ENCODE peak calls at places on chromosomes 5 and 9, in six cellular contexts. One of them, this sample, is unnamed.

GRCh38 chr9:110555971-110556370 is 23.6 kb downstream of the SVEP1 start:
- DNase-seq in mesendoderm: no peak
- DNase-seq in body of pancreas: peak; percentile 70
- DNase-seq in lower lobe of right lung: peak; percentile 50
- DNase-seq in epithelial cell of proximal tubule: peak; percentile 33
- DNase-seq in upper lobe of right lung: no peak
- DNase-seq in this sample: no peak

GRCh38 chr9:127931092-127931881 is 710 bp upstream of the PIP5KL1 start:
- DNase-seq in lower lobe of right lung: no peak
- DNase-seq in upper lobe of right lung: no peak
- DNase-seq in body of pancreas: no peak
- DNase-seq in mesendoderm: peak; percentile 78
- DNase-seq in epithelial cell of proximal tubule: no peak
- DNase-seq in this sample: no peak

GRCh38 chr5:54317511-54318260 is 7.3 kb upstream of the ARL15 start:
- DNase-seq in epithelial cell of proximal tubule: no peak
- DNase-seq in mesendoderm: no peak
- DNase-seq in lower lobe of right lung: no peak
- DNase-seq in body of pancreas: no peak
- DNase-seq in upper lobe of right lung: no peak
- DNase-seq in this sample: no peak

GRCh38 chr9:126979461-126979860 is 64.9 kb downstream of the RALGPS1 start:
- DNase-seq in mesendoderm: no peak
- DNase-seq in body of pancreas: no peak
- DNase-seq in upper lobe of right lung: no peak
- DNase-seq in lower lobe of right lung: no peak
- DNase-seq in epithelial cell of proximal tubule: no peak
- DNase-seq in this sample: no peak

GRCh38 chr5:123344819-123345426 is 78.3 kb downstream of the CEP120 start:
- DNase-seq in upper lobe of right lung: no peak
- DNase-seq in epithelial cell of proximal tubule: no peak
- DNase-seq in mesendoderm: peak; percentile 51
- DNase-seq in body of pancreas: peak; percentile 22
- DNase-seq in lower lobe of right lung: no peak
- DNase-seq in this sample: peak; percentile 22

GRCh38 chr9:127903557-127904475 is 4.4 kb upstream of the ST6GALNAC6 start:
- DNase-seq in body of pancreas: peak; percentile 62
- DNase-seq in mesendoderm: peak; percentile 90
- DNase-seq in epithelial cell of proximal tubule: no peak
- DNase-seq in lower lobe of right lung: peak; percentile 89
- DNase-seq in upper lobe of right lung: peak; percentile 90
- DNase-seq in this sample: peak; percentile 78

GRCh38 chr9:110175275-110175968 is 32.5 kb downstream of the C9orf152 start:
- DNase-seq in body of pancreas: no peak
- DNase-seq in mesendoderm: no peak
- DNase-seq in upper lobe of right lung: no peak
- DNase-seq in epithelial cell of proximal tubule: no peak
- DNase-seq in lower lobe of right lung: no peak
- DNase-seq in this sample: no peak

GRCh38 chr9:90098456-90098855 is 493.6 kb downstream of the GADD45G start:
- DNase-seq in upper lobe of right lung: no peak
- DNase-seq in lower lobe of right lung: no peak
- DNase-seq in epithelial cell of proximal tubule: no peak
- DNase-seq in body of pancreas: no peak
- DNase-seq in mesendoderm: no peak
- DNase-seq in this sample: no peak

GRCh38 chr5:76790632-76791290 is 28.1 kb upstream of the F2RL1 start:
- DNase-seq in upper lobe of right lung: no peak
- DNase-seq in mesendoderm: peak; percentile 59
- DNase-seq in lower lobe of right lung: no peak
- DNase-seq in body of pancreas: peak; percentile 33
- DNase-seq in epithelial cell of proximal tubule: peak; percentile 96
- DNase-seq in this sample: peak; percentile 15

GRCh38 chr9:97575673-97576048 is 57.5 kb downstream of the TSTD2 start:
- DNase-seq in lower lobe of right lung: no peak
- DNase-seq in body of pancreas: no peak
- DNase-seq in mesendoderm: no peak
- DNase-seq in epithelial cell of proximal tubule: no peak
- DNase-seq in upper lobe of right lung: peak; percentile 10
- DNase-seq in this sample: no peak

GRCh38 chr9:112841261-112841660 is 49.4 kb downstream of the SLC46A2 start:
- DNase-seq in epithelial cell of proximal tubule: no peak
- DNase-seq in body of pancreas: no peak
- DNase-seq in mesendoderm: no peak
- DNase-seq in upper lobe of right lung: no peak
- DNase-seq in lower lobe of right lung: no peak
- DNase-seq in this sample: no peak

GRCh38 chr9:98502976-98503325 is 205.8 kb downstream of the GABBR2 start:
- DNase-seq in upper lobe of right lung: peak; percentile 76
- DNase-seq in mesendoderm: peak; percentile 93
- DNase-seq in body of pancreas: no peak
- DNase-seq in lower lobe of right lung: peak; percentile 63
- DNase-seq in epithelial cell of proximal tubule: no peak
- DNase-seq in this sample: no peak

DNA sequence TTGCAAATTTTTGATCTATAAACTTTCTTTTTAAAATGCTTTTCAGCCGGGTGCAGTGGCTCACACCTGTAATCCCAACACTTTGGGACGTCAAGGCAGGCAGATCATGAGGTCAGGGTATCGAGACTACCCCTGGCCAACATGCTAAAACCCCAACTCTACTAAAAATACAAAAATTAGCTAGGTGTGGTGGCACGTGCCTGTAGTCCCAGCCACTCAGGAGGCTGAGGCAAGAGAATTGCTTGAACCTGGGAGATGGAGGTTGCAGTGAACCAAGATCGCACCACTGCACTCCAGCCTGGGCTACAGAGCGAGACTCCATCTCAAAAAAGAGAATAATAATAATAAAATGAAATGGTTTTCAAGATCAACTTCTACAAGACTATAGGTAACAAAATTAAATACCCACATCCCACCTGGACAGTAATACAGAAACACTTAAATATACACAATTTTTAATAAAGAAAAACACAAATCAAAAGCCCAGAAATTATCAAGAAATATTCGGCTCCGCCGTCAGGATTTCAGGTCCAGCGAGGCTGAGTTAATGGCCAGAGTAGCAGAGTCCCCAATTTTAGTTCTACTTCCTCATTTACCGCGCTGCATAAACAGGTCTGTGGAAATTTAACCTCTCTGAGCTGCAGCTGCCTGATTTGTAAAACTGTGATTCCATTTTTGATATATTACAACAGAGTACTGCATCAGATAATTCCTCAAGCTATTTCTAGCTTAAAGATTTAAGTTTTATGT is 4.0 kb downstream of the TUT7 start:
- DNase-seq in upper lobe of right lung: no peak
- DNase-seq in mesendoderm: no peak
- DNase-seq in epithelial cell of proximal tubule: no peak
- DNase-seq in lower lobe of right lung: no peak
- DNase-seq in body of pancreas: no peak
- DNase-seq in this sample: no peak
- H3K4me3 ChIP-seq in upper lobe of right lung: peak overlapping the region; percentile 11
- H3K4me3 ChIP-seq in mesendoderm: no peak overlapping the region
- H3K4me3 ChIP-seq in epithelial cell of proximal tubule: no peak overlapping the region
- H3K4me3 ChIP-seq in lower lobe of right lung: peak overlapping the region; percentile 96
- H3K4me3 ChIP-seq in body of pancreas: no peak overlapping the region
- H3K4me3 ChIP-seq in this sample: no peak overlapping the region

GRCh38 chr5:132814441-132815294 is 1.6 kb downstream of the SOWAHA start:
- DNase-seq in lower lobe of right lung: no peak
- DNase-seq in upper lobe of right lung: no peak
- DNase-seq in mesendoderm: peak; percentile 65
- DNase-seq in epithelial cell of proximal tubule: no peak
- DNase-seq in body of pancreas: no peak
- DNase-seq in this sample: no peak
- H3K4me3 ChIP-seq in lower lobe of right lung: peak overlapping the region; percentile 49
- H3K4me3 ChIP-seq in upper lobe of right lung: peak overlapping the region; percentile 40
- H3K4me3 ChIP-seq in mesendoderm: no peak overlapping the region
- H3K4me3 ChIP-seq in epithelial cell of proximal tubule: no peak overlapping the region
- H3K4me3 ChIP-seq in body of pancreas: no peak overlapping the region
- H3K4me3 ChIP-seq in this sample: no peak overlapping the region

DNA sequence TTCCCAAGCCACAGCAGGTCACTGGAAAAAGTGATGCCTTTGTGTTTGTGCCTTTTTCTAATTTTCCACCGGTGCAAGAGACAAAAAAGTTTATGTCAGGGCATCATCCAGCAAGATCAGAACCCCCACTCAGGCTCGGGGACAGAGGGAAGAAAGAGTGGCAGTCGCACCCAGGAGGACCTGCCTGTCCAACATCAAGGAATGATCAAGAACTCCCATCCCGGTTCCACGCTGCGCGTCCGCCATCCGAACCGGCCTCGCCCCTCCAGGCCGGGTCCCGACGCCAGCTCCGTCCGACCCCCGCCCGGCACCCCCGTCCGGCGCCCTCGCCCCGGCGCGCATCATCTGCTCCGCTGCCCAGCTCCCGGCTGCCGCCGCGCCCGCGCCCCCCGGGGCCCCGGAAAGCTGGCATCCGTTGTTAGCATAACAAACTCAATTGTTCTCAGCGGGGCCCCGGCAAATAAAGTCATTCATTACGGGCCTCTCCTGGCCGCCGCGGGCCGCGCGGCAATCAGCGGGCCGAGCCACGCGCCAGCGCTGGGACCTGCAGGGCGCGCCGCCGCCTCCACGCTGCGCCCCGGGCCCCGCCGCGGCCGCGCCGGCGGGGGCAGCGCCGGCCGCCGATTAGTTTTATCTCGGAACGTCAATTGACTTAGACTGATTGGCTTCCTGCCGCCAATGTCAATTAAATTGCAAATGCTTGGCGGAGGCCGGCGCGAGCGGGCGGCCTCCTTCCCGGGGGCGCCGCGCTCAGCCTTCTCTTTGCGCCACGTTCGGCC is 48.1 kb downstream of the PAX5 start:
- DNase-seq in epithelial cell of proximal tubule: no peak
- DNase-seq in lower lobe of right lung: no peak
- DNase-seq in mesendoderm: peak; percentile 61
- DNase-seq in upper lobe of right lung: peak; percentile 33
- DNase-seq in body of pancreas: no peak
- DNase-seq in this sample: no peak
- H3K4me3 ChIP-seq in epithelial cell of proximal tubule: no peak overlapping the region
- H3K4me3 ChIP-seq in lower lobe of right lung: no peak overlapping the region
- H3K4me3 ChIP-seq in mesendoderm: no peak overlapping the region
- H3K4me3 ChIP-seq in upper lobe of right lung: no peak overlapping the region
- H3K4me3 ChIP-seq in body of pancreas: no peak overlapping the region
- H3K4me3 ChIP-seq in this sample: no peak overlapping the region

GRCh38 chr5:40374853-40375252 is 304.9 kb upstream of the PTGER4 start:
- DNase-seq in mesendoderm: no peak
- DNase-seq in body of pancreas: no peak
- DNase-seq in lower lobe of right lung: no peak
- DNase-seq in upper lobe of right lung: no peak
- DNase-seq in epithelial cell of proximal tubule: no peak
- DNase-seq in this sample: no peak

GRCh38 chr5:40378431-40379175 is 301.1 kb upstream of the PTGER4 start:
- DNase-seq in body of pancreas: no peak
- DNase-seq in lower lobe of right lung: no peak
- DNase-seq in mesendoderm: no peak
- DNase-seq in epithelial cell of proximal tubule: no peak
- DNase-seq in upper lobe of right lung: no peak
- DNase-seq in this sample: peak; percentile 89

GRCh38 chr5:40381676-40382363 is 297.9 kb upstream of the PTGER4 start:
- DNase-seq in lower lobe of right lung: no peak
- DNase-seq in epithelial cell of proximal tubule: no peak
- DNase-seq in mesendoderm: no peak
- DNase-seq in body of pancreas: no peak
- DNase-seq in upper lobe of right lung: no peak
- DNase-seq in this sample: no peak

GRCh38 chr5:40376566-40376965 is 303.1 kb upstream of the PTGER4 start:
- DNase-seq in mesendoderm: no peak
- DNase-seq in body of pancreas: no peak
- DNase-seq in epithelial cell of proximal tubule: no peak
- DNase-seq in upper lobe of right lung: no peak
- DNase-seq in lower lobe of right lung: no peak
- DNase-seq in this sample: no peak
- H3K4me3 ChIP-seq in mesendoderm: no peak overlapping the region
- H3K4me3 ChIP-seq in body of pancreas: no peak overlapping the region
- H3K4me3 ChIP-seq in epithelial cell of proximal tubule: no peak overlapping the region
- H3K4me3 ChIP-seq in upper lobe of right lung: no peak overlapping the region
- H3K4me3 ChIP-seq in lower lobe of right lung: no peak overlapping the region
- H3K4me3 ChIP-seq in this sample: no peak overlapping the region

GRCh38 chr5:131795128-131795719 is 1.6 kb downstream of the FNIP1 start:
- DNase-seq in epithelial cell of proximal tubule: no peak
- DNase-seq in upper lobe of right lung: no peak
- DNase-seq in mesendoderm: no peak
- DNase-seq in body of pancreas: no peak
- DNase-seq in lower lobe of right lung: no peak
- DNase-seq in this sample: no peak
- H3K4me3 ChIP-seq in epithelial cell of proximal tubule: peak overlapping the region; percentile 96
- H3K4me3 ChIP-seq in upper lobe of right lung: peak overlapping the region; percentile 94
- H3K4me3 ChIP-seq in mesendoderm: no peak overlapping the region
- H3K4me3 ChIP-seq in body of pancreas: no peak overlapping the region
- H3K4me3 ChIP-seq in lower lobe of right lung: peak overlapping the region; percentile 92
- H3K4me3 ChIP-seq in this sample: peak overlapping the region; percentile 80